ENCODE peak calls at places on chromosomes 11 and 22, in six cellular contexts. K, M, N, H, Z and I are unnamed samples.

GRCh38 chr11:125924384-125925007 is 20.2 kb downstream of the DDX25 start:
- DNase-seq in Z (no peak), H (no peak), M (no peak), N (no peak), K (no peak), I (no peak)

GRCh38 chr22:25111579-25112517 is 87.8 kb upstream of the CRYBB3 start:
- DNase-seq in K (no peak), Z (peak; percentile 7), N (no peak), M (no peak), H (no peak), I (no peak)

GRCh38 chr11:44110231-44110679 is 14.8 kb downstream of the EXT2 start:
- DNase-seq in N (peak; percentile 65), H (peak; percentile 40), K (peak; percentile 47), M (peak; percentile 65), Z (peak; percentile 77), I (peak; percentile 47)

GRCh38 chr11:34192481-34193401 is 87.3 kb downstream of the NAT10 start:
- DNase-seq in H (peak; percentile 93), M (no peak), K (no peak), Z (peak; percentile 93), N (peak; percentile 69), I (peak; percentile 98)

GRCh38 chr11:95076416-95076815 is 9.7 kb downstream of the SRSF8 start:
- DNase-seq in H (peak; percentile 75), Z (peak; percentile 94), N (no peak), K (no peak), M (no peak), I (peak; percentile 74)

GRCh38 chr22:38923463-38924196 is 33.8 kb upstream of the APOBEC3A start:
- DNase-seq in K (peak; percentile 88), M (no peak), H (peak; percentile 85), N (peak; percentile 64), Z (peak; percentile 77), I (peak; percentile 87)

GRCh38 chr22:35921777-35922176 is 106.8 kb downstream of the RBFOX2 start:
- DNase-seq in K (peak; percentile 75), N (peak; percentile 84), H (peak; percentile 90), Z (peak; percentile 94), M (peak; percentile 86), I (peak; percentile 76)

GRCh38 chr22:32926600-32926999 is 125.1 kb downstream of the TIMP3 start:
- DNase-seq in K (peak; percentile 44), N (peak; percentile 28), M (peak; percentile 47), H (peak; percentile 34), Z (peak; percentile 67), I (no peak)

GRCh38 chr22:22343603-22344276 is 99.2 kb downstream of the VPREB1 start:
- DNase-seq in Z (no peak), K (no peak), M (peak; percentile 58), H (no peak), N (no peak), I (no peak)

GRCh38 chr11:62540804-62541671 is 5.6 kb downstream of the AHNAK start:
- DNase-seq in K (no peak), M (peak; percentile 67), Z (no peak), H (peak; percentile 4), N (no peak), I (peak; percentile 77)

GRCh38 chr11:30914143-30914762 is 328.1 kb upstream of the MPPED2 start:
- DNase-seq in H (peak; percentile 48), N (peak; percentile 5), K (peak; percentile 16), Z (peak; percentile 29), M (peak; percentile 23), I (peak; percentile 37)

GRCh38 chr22:37198290-37199102 is 10.4 kb upstream of the C1QTNF6 start:
- DNase-seq in N (peak; percentile 51), H (peak; percentile 58), M (peak; percentile 81), K (peak; percentile 80), Z (peak; percentile 90), I (peak; percentile 72)

GRCh38 chr11:112697371-112697770 is 263.8 kb upstream of the NCAM1 start:
- DNase-seq in N (no peak), Z (no peak), H (no peak), M (no peak), K (no peak), I (peak; percentile 7)

GRCh38 chr22:27757928-27758525 is 43.5 kb downstream of the MN1 start:
- DNase-seq in M (no peak), K (no peak), N (no peak), H (no peak), Z (no peak), I (no peak)

GRCh38 chr22:27754247-27754887 is 47.2 kb downstream of the MN1 start:
- DNase-seq in Z (no peak), H (no peak), M (no peak), N (no peak), K (no peak), I (no peak)

GRCh38 chr22:27755521-27756211 is 45.9 kb downstream of the MN1 start:
- DNase-seq in N (no peak), K (no peak), Z (no peak), M (no peak), H (no peak), I (no peak)

GRCh38 chr22:27754888-27755480 is 46.6 kb downstream of the MN1 start:
- DNase-seq in K (no peak), M (no peak), H (no peak), Z (no peak), N (no peak), I (no peak)

GRCh38 chr22:27756212-27756660 is 45.3 kb downstream of the MN1 start:
- DNase-seq in K (no peak), N (no peak), H (no peak), M (no peak), Z (no peak), I (no peak)
- H3K36me3 ChIP-seq in K (no peaks in the 10 kb centered on the region), N (no peaks in the 10 kb centered on the region), H (peaks cover 1% of the 10 kb centered on the region), M (no peaks in the 10 kb centered on the region), Z (no peaks in the 10 kb centered on the region), I (no peaks in the 10 kb centered on the region)

GRCh38 chr11:9386086-9386485 is 1.6 kb downstream of the IPO7 start:
- DNase-seq in N (no peak), K (no peak), H (no peak), Z (no peak), M (no peak), I (no peak)
- H3K4me3 ChIP-seq in N (peak overlapping the region; percentile 70), K (peak overlapping the region; percentile 93), H (peak overlapping the region; percentile 73), Z (peak overlapping the region; percentile 94), M (peak overlapping the region; percentile 97), I (peak overlapping the region; percentile 84)

GRCh38 chr22:43231724-43232034 is 44.7 kb upstream of the TTLL12 start:
- DNase-seq in K (no peak), M (no peak), H (no peak), N (no peak), Z (no peak), I (no peak)
- H3K36me3 ChIP-seq in K (no peaks in the 10 kb centered on the region), M (no peaks in the 10 kb centered on the region), H (no peaks in the 10 kb centered on the region), N (no peaks in the 10 kb centered on the region), Z (no peaks in the 10 kb centered on the region), I (no peaks in the 10 kb centered on the region)

GRCh38 chr11:65357856-65358356 is 3.4 kb downstream of the TIGD3 start:
- DNase-seq in K (peak; percentile 95), N (no peak), M (no peak), H (no peak), Z (no peak), I (no peak)

GRCh38 chr11:65366340-65366773 is 11.8 kb downstream of the TIGD3 start:
- DNase-seq in H (peak; percentile 86), M (peak; percentile 80), N (peak; percentile 81), K (peak; percentile 84), Z (peak; percentile 89), I (peak; percentile 41)

GRCh38 chr11:65362966-65363365 is 8.4 kb downstream of the TIGD3 start:
- DNase-seq in M (no peak), N (no peak), H (no peak), K (no peak), Z (no peak), I (no peak)

GRCh38 chr11:65363770-65364169 is 9.2 kb downstream of the TIGD3 start:
- DNase-seq in Z (no peak), K (peak; percentile 38), N (no peak), H (no peak), M (no peak), I (no peak)

DNA sequence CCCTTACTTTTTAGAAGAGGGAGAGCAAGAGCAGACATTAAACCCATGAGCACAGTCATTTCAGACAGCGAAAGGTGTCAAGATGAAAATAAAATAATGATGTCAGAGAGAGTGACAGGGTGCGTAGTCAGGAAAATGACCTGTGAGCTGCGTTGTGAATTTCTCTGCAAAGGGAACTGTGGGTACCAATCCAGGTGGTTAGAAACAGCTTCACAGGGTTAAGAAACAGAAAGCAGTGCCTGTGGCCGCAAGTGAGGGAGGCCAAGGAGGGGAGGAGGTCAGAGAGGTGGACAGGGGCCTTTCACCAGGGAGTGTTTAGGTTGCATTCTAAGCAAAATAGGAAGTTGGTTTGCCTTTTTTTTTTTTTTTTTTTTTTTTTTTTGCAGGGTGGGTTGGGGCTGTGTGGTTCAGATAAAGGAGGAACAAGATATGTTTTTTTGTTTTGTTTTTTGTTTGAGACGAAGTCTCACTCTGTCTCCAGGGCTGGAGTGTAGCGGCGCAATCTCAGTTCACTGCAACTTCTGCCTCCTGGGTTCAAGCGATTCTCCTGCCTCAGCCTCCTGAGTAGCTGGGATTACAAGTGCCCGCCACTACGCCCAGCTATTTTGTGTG is 7.9 kb downstream of the TIGD3 start:
- DNase-seq in Z (no peak), H (no peak), K (no peak), N (no peak), M (no peak), I (no peak)
- H3K4me3 ChIP-seq in Z (no peak overlapping the region), H (no peak overlapping the region), K (no peak overlapping the region), N (no peak overlapping the region), M (no peak overlapping the region), I (no peak overlapping the region)